ENCODE peak calls at places on chromosome 1, in seven cellular contexts. One of them, this sample, is unnamed.

GRCh38 chr1:177346960-177347359 is 176.2 kb downstream of the BRINP2 start:
- DNase-seq in stomach: peak; percentile 78
- DNase-seq in ovary: no peak
- DNase-seq in tibial nerve: no peak
- DNase-seq in transverse colon: peak; percentile 83
- DNase-seq in uterus: no peak
- DNase-seq in IMR-90: no peak
- DNase-seq in this sample: no peak

GRCh38 chr1:180042994-180043622 is 88.5 kb downstream of the CEP350 start:
- DNase-seq in stomach: no peak
- DNase-seq in ovary: no peak
- DNase-seq in tibial nerve: no peak
- DNase-seq in transverse colon: no peak
- DNase-seq in uterus: no peak
- DNase-seq in IMR-90: peak; percentile 88
- DNase-seq in this sample: no peak

GRCh38 chr1:41333146-41333784 is 28.0 kb upstream of the FOXO6 start:
- DNase-seq in stomach: no peak
- DNase-seq in ovary: no peak
- DNase-seq in tibial nerve: no peak
- DNase-seq in transverse colon: no peak
- DNase-seq in uterus: no peak
- DNase-seq in IMR-90: peak; percentile 68
- DNase-seq in this sample: no peak

GRCh38 chr1:156775799-156776198 is 8.5 kb downstream of the PRCC start:
- DNase-seq in stomach: no peak
- DNase-seq in ovary: no peak
- DNase-seq in tibial nerve: no peak
- DNase-seq in transverse colon: no peak
- DNase-seq in uterus: no peak
- DNase-seq in IMR-90: no peak
- DNase-seq in this sample: no peak

GRCh38 chr1:73673980-73674379 is 524.0 kb downstream of the LRRIQ3 start:
- DNase-seq in stomach: no peak
- DNase-seq in ovary: no peak
- DNase-seq in tibial nerve: no peak
- DNase-seq in transverse colon: no peak
- DNase-seq in uterus: no peak
- DNase-seq in IMR-90: no peak
- DNase-seq in this sample: no peak

GRCh38 chr1:53395671-53396215 is 63.5 kb upstream of the DMRTB1 start:
- DNase-seq in stomach: no peak
- DNase-seq in ovary: no peak
- DNase-seq in tibial nerve: no peak
- DNase-seq in transverse colon: no peak
- DNase-seq in uterus: no peak
- DNase-seq in IMR-90: no peak
- DNase-seq in this sample: peak; percentile 44

GRCh38 chr1:2546515-2547209 is 9.5 kb upstream of the TNFRSF14 start:
- DNase-seq in stomach: peak; percentile 89
- DNase-seq in ovary: no peak
- DNase-seq in tibial nerve: peak; percentile 68
- DNase-seq in transverse colon: peak; percentile 95
- DNase-seq in uterus: peak; percentile 77
- DNase-seq in IMR-90: peak; percentile 61
- DNase-seq in this sample: peak; percentile 93

GRCh38 chr1:46735708-46736324 is 16.9 kb upstream of the EFCAB14 start:
- DNase-seq in stomach: no peak
- DNase-seq in ovary: no peak
- DNase-seq in tibial nerve: no peak
- DNase-seq in transverse colon: no peak
- DNase-seq in uterus: no peak
- DNase-seq in IMR-90: peak; percentile 60
- DNase-seq in this sample: no peak

GRCh38 chr1:16088996-16089395 is 15.5 kb upstream of the FAM131C start:
- DNase-seq in stomach: no peak
- DNase-seq in ovary: no peak
- DNase-seq in tibial nerve: no peak
- DNase-seq in transverse colon: no peak
- DNase-seq in uterus: no peak
- DNase-seq in IMR-90: peak; percentile 86
- DNase-seq in this sample: no peak

GRCh38 chr1:155983191-155984023 is 5.1 kb upstream of the ARHGEF2 start:
- DNase-seq in stomach: no peak
- DNase-seq in ovary: no peak
- DNase-seq in tibial nerve: peak; percentile 66
- DNase-seq in transverse colon: peak; percentile 45
- DNase-seq in uterus: peak; percentile 85
- DNase-seq in IMR-90: peak; percentile 99
- DNase-seq in this sample: peak; percentile 88

GRCh38 chr1:44326066-44326701 is 28.9 kb downstream of the ERI3 start:
- DNase-seq in stomach: no peak
- DNase-seq in ovary: no peak
- DNase-seq in tibial nerve: no peak
- DNase-seq in transverse colon: no peak
- DNase-seq in uterus: no peak
- DNase-seq in IMR-90: no peak
- DNase-seq in this sample: no peak

GRCh38 chr1:208245185-208245705 is 1.1 kb upstream of the PLXNA2 start:
- DNase-seq in stomach: peak; percentile 93
- DNase-seq in ovary: peak; percentile 92
- DNase-seq in tibial nerve: peak; percentile 97
- DNase-seq in transverse colon: peak; percentile 93
- DNase-seq in uterus: peak; percentile 96
- DNase-seq in IMR-90: peak; percentile 92
- DNase-seq in this sample: peak; percentile 96

GRCh38 chr1:228365321-228366061 is 41.1 kb downstream of the TRIM11 start:
- DNase-seq in stomach: no peak
- DNase-seq in ovary: peak; percentile 14
- DNase-seq in tibial nerve: no peak
- DNase-seq in transverse colon: no peak
- DNase-seq in uterus: peak; percentile 10
- DNase-seq in IMR-90: no peak
- DNase-seq in this sample: peak; percentile 60

GRCh38 chr1:242522304-242522945 is 2.1 kb downstream of the PLD5 start:
- DNase-seq in stomach: no peak
- DNase-seq in ovary: no peak
- DNase-seq in tibial nerve: no peak
- DNase-seq in transverse colon: no peak
- DNase-seq in uterus: no peak
- DNase-seq in IMR-90: no peak
- DNase-seq in this sample: no peak

GRCh38 chr1:231039161-231040018 is 664 bp downstream of the FAM89A start:
- DNase-seq in stomach: no peak
- DNase-seq in ovary: peak; percentile 54
- DNase-seq in tibial nerve: no peak
- DNase-seq in transverse colon: peak; percentile 35
- DNase-seq in uterus: no peak
- DNase-seq in IMR-90: peak; percentile 37
- DNase-seq in this sample: peak; percentile 64

GRCh38 chr1:173491508-173491907 is 14.4 kb downstream of the PRDX6 start:
- DNase-seq in stomach: no peak
- DNase-seq in ovary: no peak
- DNase-seq in tibial nerve: no peak
- DNase-seq in transverse colon: no peak
- DNase-seq in uterus: no peak
- DNase-seq in IMR-90: no peak
- DNase-seq in this sample: no peak

GRCh38 chr1:33130297-33130696 is 49.3 kb downstream of the AZIN2 start:
- DNase-seq in stomach: no peak
- DNase-seq in ovary: no peak
- DNase-seq in tibial nerve: no peak
- DNase-seq in transverse colon: no peak
- DNase-seq in uterus: no peak
- DNase-seq in IMR-90: peak; percentile 64
- DNase-seq in this sample: no peak

GRCh38 chr1:33123266-33123665 is 42.3 kb downstream of the AZIN2 start:
- DNase-seq in stomach: no peak
- DNase-seq in ovary: no peak
- DNase-seq in tibial nerve: no peak
- DNase-seq in transverse colon: no peak
- DNase-seq in uterus: no peak
- DNase-seq in IMR-90: no peak
- DNase-seq in this sample: no peak

GRCh38 chr1:33126411-33127000 is 45.6 kb downstream of the AZIN2 start:
- DNase-seq in stomach: no peak
- DNase-seq in ovary: no peak
- DNase-seq in tibial nerve: no peak
- DNase-seq in transverse colon: no peak
- DNase-seq in uterus: no peak
- DNase-seq in IMR-90: no peak
- DNase-seq in this sample: no peak

GRCh38 chr1:33128781-33129180 is 47.8 kb downstream of the AZIN2 start:
- DNase-seq in stomach: no peak
- DNase-seq in ovary: no peak
- DNase-seq in tibial nerve: no peak
- DNase-seq in transverse colon: no peak
- DNase-seq in uterus: no peak
- DNase-seq in IMR-90: no peak
- DNase-seq in this sample: no peak

GRCh38 chr1:33127001-33127823 is 46.3 kb downstream of the AZIN2 start:
- DNase-seq in stomach: peak; percentile 97
- DNase-seq in ovary: peak; percentile 99
- DNase-seq in tibial nerve: peak; percentile 95
- DNase-seq in transverse colon: peak; percentile 98
- DNase-seq in uterus: peak; percentile 99
- DNase-seq in IMR-90: peak; percentile 100
- DNase-seq in this sample: peak; percentile 99
- TF ChIP-seq POLR2A in stomach: no peak
- TF ChIP-seq POLR2A in ovary: peak; percentile 35
- TF ChIP-seq POLR2A in tibial nerve: peak; percentile 44
- TF ChIP-seq POLR2A in transverse colon: peak; percentile 74
- TF ChIP-seq POLR2A in uterus: peak; percentile 34
- TF ChIP-seq POLR2A in IMR-90: peak; percentile 96
- TF ChIP-seq POLR2A in this sample: no peak

GRCh38 chr1:154178856-154179811 is 12.8 kb downstream of the TPM3 start:
- DNase-seq in stomach: peak; percentile 51
- DNase-seq in ovary: no peak
- DNase-seq in tibial nerve: no peak
- DNase-seq in transverse colon: peak; percentile 49
- DNase-seq in uterus: no peak
- DNase-seq in IMR-90: no peak
- DNase-seq in this sample: no peak

GRCh38 chr1:154181944-154182341 is 10.0 kb downstream of the TPM3 start:
- DNase-seq in stomach: no peak
- DNase-seq in ovary: no peak
- DNase-seq in tibial nerve: no peak
- DNase-seq in transverse colon: no peak
- DNase-seq in uterus: no peak
- DNase-seq in IMR-90: no peak
- DNase-seq in this sample: no peak

GRCh38 chr1:154179951-154180687 is 11.8 kb downstream of the TPM3 start:
- DNase-seq in stomach: no peak
- DNase-seq in ovary: no peak
- DNase-seq in tibial nerve: no peak
- DNase-seq in transverse colon: peak; percentile 32
- DNase-seq in uterus: no peak
- DNase-seq in IMR-90: no peak
- DNase-seq in this sample: no peak

GRCh38 chr1:154183045-154183968 is 8.6 kb downstream of the TPM3 start:
- DNase-seq in stomach: peak; percentile 98
- DNase-seq in ovary: peak; percentile 95
- DNase-seq in tibial nerve: peak; percentile 90
- DNase-seq in transverse colon: peak; percentile 99
- DNase-seq in uterus: peak; percentile 97
- DNase-seq in IMR-90: peak; percentile 94
- DNase-seq in this sample: peak; percentile 98

DNA sequence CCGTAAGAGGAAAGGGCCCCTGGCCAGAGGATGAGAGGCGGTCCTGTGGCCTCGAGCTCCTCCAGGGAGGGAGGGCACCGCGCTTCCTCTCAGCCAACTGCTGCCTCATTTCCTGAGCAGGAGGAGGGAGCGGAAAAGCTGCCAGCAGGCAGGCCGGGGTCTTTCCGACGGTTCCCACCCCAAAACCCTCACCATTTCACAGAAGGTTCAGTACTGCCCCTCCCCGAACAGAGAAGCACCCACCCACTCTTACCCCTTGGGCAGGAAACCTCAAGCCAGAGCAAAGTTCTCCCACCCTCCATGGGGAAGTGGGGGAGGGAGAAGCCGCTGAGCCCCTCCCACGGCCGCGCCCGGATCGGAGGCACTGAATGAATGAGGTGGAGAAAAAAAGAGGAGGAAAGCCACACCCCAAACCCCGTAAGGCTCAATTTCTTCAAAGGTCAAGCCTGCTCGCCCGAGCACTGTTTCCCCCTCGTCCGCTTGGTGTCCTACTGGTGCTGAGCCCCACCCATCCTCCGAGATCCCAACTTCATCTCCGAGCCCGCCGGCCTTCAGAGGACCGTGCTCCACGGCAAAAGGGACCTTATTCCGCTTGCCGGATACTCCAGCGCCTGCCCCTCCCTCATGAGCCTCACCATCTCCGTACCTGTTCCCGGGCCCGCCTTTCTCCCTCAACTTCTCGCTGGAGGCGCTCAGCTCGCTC is 9.4 kb downstream of the TPM3 start:
- DNase-seq in stomach: peak; percentile 68
- DNase-seq in ovary: peak; percentile 62
- DNase-seq in tibial nerve: peak; percentile 31
- DNase-seq in transverse colon: peak; percentile 86
- DNase-seq in uterus: peak; percentile 66
- DNase-seq in IMR-90: peak; percentile 84
- DNase-seq in this sample: peak; percentile 83
- TF ChIP-seq POLR2A in stomach: no peak
- TF ChIP-seq POLR2A in ovary: no peak
- TF ChIP-seq POLR2A in tibial nerve: no peak
- TF ChIP-seq POLR2A in transverse colon: no peak
- TF ChIP-seq POLR2A in uterus: no peak
- TF ChIP-seq POLR2A in IMR-90: peak; percentile 45
- TF ChIP-seq POLR2A in this sample: no peak

DNA sequence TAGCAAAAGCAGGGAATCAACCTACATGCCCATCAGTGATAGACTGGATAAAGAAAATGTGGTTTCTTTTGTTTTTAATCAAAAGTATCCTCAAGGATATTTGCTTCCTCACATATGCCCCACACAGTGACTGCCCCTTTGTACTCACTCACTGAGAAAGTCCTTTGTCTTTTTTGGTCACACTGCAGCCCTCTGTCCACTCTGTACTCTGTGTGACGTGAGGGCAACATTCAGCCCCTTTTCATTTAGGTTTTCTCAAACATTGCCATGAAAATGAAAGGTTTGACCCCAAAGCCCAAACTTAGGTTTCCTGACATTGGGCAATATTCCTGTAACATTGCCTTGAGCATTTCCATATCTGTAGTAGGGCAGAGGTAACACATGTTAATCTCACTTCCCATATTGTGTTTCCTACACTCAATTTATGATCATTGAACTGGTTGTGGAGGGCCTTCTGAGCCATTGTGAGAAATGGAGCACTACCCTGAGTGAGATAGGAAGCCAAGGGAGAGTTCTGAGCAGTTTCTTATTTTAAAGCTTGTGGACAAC is 501.8 kb upstream of the C1orf87 start:
- DNase-seq in stomach: no peak
- DNase-seq in ovary: no peak
- DNase-seq in tibial nerve: no peak
- DNase-seq in transverse colon: no peak
- DNase-seq in uterus: no peak
- DNase-seq in IMR-90: no peak
- DNase-seq in this sample: no peak
- TF ChIP-seq POLR2A in stomach: no peak
- TF ChIP-seq POLR2A in ovary: no peak
- TF ChIP-seq POLR2A in tibial nerve: no peak
- TF ChIP-seq POLR2A in transverse colon: no peak
- TF ChIP-seq POLR2A in uterus: no peak
- TF ChIP-seq POLR2A in IMR-90: no peak
- TF ChIP-seq POLR2A in this sample: no peak

GRCh38 chr1:183022202-183023145 is 746 bp upstream of the LAMC1 start:
- DNase-seq in stomach: peak; percentile 82
- DNase-seq in ovary: peak; percentile 83
- DNase-seq in tibial nerve: peak; percentile 77
- DNase-seq in transverse colon: peak; percentile 77
- DNase-seq in uterus: peak; percentile 95
- DNase-seq in IMR-90: peak; percentile 98
- DNase-seq in this sample: peak; percentile 97
- TF ChIP-seq POLR2A in stomach: no peak
- TF ChIP-seq POLR2A in ovary: peak; percentile 66
- TF ChIP-seq POLR2A in tibial nerve: peak; percentile 67
- TF ChIP-seq POLR2A in transverse colon: peak; percentile 62
- TF ChIP-seq POLR2A in uterus: peak; percentile 64
- TF ChIP-seq POLR2A in IMR-90: peak; percentile 94
- TF ChIP-seq POLR2A in this sample: peak; percentile 38